ENCODE peak calls at places on chromosome 11, in seven cellular contexts. D, C, Q, G, A, U and N are unnamed samples.

GRCh38 chr11:125167292-125167953 is 2.9 kb downstream of the PKNOX2 start:
- DNase-seq in D (no peak), C (peak; percentile 77), Q (no peak), G (peak; percentile 46), A (no peak), U (peak; percentile 34), N (no peak)

GRCh38 chr11:127056338-127056971 is 55.9 kb upstream of the KIRREL3 start:
- DNase-seq in D (no peak), C (no peak), Q (no peak), G (no peak), A (peak; percentile 30), U (no peak), N (no peak)

GRCh38 chr11:15800121-15800800 is 556.1 kb downstream of the SOX6 start:
- DNase-seq in D (no peak), C (no peak), Q (no peak), G (peak; percentile 19), A (peak; percentile 26), U (peak; percentile 4), N (peak; percentile 78)

GRCh38 chr11:26943636-26944035 is 50.3 kb upstream of the FIBIN start:
- DNase-seq in D (no peak), C (no peak), Q (no peak), G (no peak), A (no peak), U (no peak), N (no peak)

GRCh38 chr11:116507849-116508695 is 264.7 kb downstream of the BUD13 start:
- DNase-seq in D (no peak), C (no peak), Q (no peak), G (no peak), A (no peak), U (no peak), N (no peak)

GRCh38 chr11:9780929-9781328 is 117.1 kb downstream of the SWAP70 start:
- DNase-seq in D (no peak), C (no peak), Q (no peak), G (no peak), A (no peak), U (no peak), N (no peak)

GRCh38 chr11:87180743-87181142 is 143.0 kb downstream of the TMEM135 start:
- DNase-seq in D (no peak), C (no peak), Q (no peak), G (no peak), A (no peak), U (no peak), N (no peak)

GRCh38 chr11:47183031-47183856 is 3.0 kb downstream of the PACSIN3 start:
- DNase-seq in D (no peak), C (no peak), Q (no peak), G (no peak), A (no peak), U (no peak), N (no peak)

GRCh38 chr11:81596709-81597108 is 1137.0 kb downstream of the FAM181B start:
- DNase-seq in D (no peak), C (no peak), Q (no peak), G (no peak), A (no peak), U (no peak), N (no peak)

GRCh38 chr11:12746593-12747097 is 72.4 kb downstream of the TEAD1 start:
- DNase-seq in D (no peak), C (peak; percentile 93), Q (peak; percentile 78), G (peak; percentile 79), A (no peak), U (no peak), N (peak; percentile 59)

GRCh38 chr11:131666617-131667016 is 296.2 kb downstream of the NTM start:
- DNase-seq in D (no peak), C (no peak), Q (no peak), G (no peak), A (no peak), U (no peak), N (no peak)

GRCh38 chr11:61071208-61071681 is 31.0 kb upstream of the CD5 start:
- DNase-seq in D (peak; percentile 52), C (peak; percentile 37), Q (no peak), G (no peak), A (no peak), U (no peak), N (no peak)

GRCh38 chr11:27910186-27910941 is 197.6 kb downstream of the KIF18A start:
- DNase-seq in D (no peak), C (no peak), Q (no peak), G (no peak), A (no peak), U (no peak), N (peak; percentile 61)

GRCh38 chr11:111236355-111236754 is 9.2 kb upstream of the POU2AF2 start:
- DNase-seq in D (no peak), C (no peak), Q (no peak), G (no peak), A (no peak), U (no peak), N (no peak)

GRCh38 chr11:114448749-114449484 is 9.7 kb downstream of the REXO2 start:
- DNase-seq in D (no peak), C (no peak), Q (no peak), G (no peak), A (no peak), U (no peak), N (peak; percentile 10)

GRCh38 chr11:61281581-61282250 is 13.4 kb downstream of the VWCE start:
- DNase-seq in D (no peak), C (peak; percentile 91), Q (peak; percentile 32), G (peak; percentile 68), A (peak; percentile 83), U (no peak), N (peak; percentile 69)

GRCh38 chr11:68300076-68300830 is 12.1 kb upstream of the LRP5 start:
- DNase-seq in D (no peak), C (no peak), Q (no peak), G (no peak), A (no peak), U (no peak), N (no peak)

GRCh38 chr11:95925011-95925410 is 1.1 kb upstream of the MTMR2 start:
- DNase-seq in D (no peak), C (no peak), Q (peak; percentile 27), G (peak; percentile 16), A (no peak), U (no peak), N (peak; percentile 59)

GRCh38 chr11:78194490-78194889 is 5.8 kb downstream of the USP35 start:
- DNase-seq in D (no peak), C (no peak), Q (no peak), G (peak; percentile 34), A (no peak), U (no peak), N (no peak)

GRCh38 chr11:44761546-44761961 is 34.8 kb downstream of the TSPAN18 start:
- DNase-seq in D (no peak), C (no peak), Q (no peak), G (peak; percentile 67), A (no peak), U (no peak), N (no peak)

GRCh38 chr11:103499710-103500340 is 390.6 kb downstream of the DYNC2H1 start:
- DNase-seq in D (no peak), C (no peak), Q (no peak), G (no peak), A (no peak), U (no peak), N (no peak)

GRCh38 chr11:112440518-112440917 is 179.9 kb upstream of the PLET1 start:
- DNase-seq in D (no peak), C (no peak), Q (peak; percentile 13), G (no peak), A (no peak), U (no peak), N (no peak)
- TF ChIP-seq CTCF in D (no peak), C (no peak), Q (peak; percentile 41), G (no peak), A (no peak), U (no peak), N (peak; percentile 50)

GRCh38 chr11:75714211-75714610 is 3.4 kb upstream of the MOGAT2 start:
- DNase-seq in D (no peak), C (no peak), Q (no peak), G (no peak), A (peak; percentile 71), U (no peak), N (no peak)

GRCh38 chr11:75718406-75719088 is 909 bp downstream of the MOGAT2 start:
- DNase-seq in D (no peak), C (no peak), Q (no peak), G (no peak), A (no peak), U (no peak), N (no peak)

GRCh38 chr11:75717608-75718403 is at the start of gene MOGAT2:
- DNase-seq in D (no peak), C (no peak), Q (no peak), G (no peak), A (peak; percentile 87), U (no peak), N (no peak)

GRCh38 chr11:75716659-75717058 is 979 bp upstream of the MOGAT2 start:
- DNase-seq in D (no peak), C (no peak), Q (no peak), G (no peak), A (no peak), U (no peak), N (no peak)

DNA sequence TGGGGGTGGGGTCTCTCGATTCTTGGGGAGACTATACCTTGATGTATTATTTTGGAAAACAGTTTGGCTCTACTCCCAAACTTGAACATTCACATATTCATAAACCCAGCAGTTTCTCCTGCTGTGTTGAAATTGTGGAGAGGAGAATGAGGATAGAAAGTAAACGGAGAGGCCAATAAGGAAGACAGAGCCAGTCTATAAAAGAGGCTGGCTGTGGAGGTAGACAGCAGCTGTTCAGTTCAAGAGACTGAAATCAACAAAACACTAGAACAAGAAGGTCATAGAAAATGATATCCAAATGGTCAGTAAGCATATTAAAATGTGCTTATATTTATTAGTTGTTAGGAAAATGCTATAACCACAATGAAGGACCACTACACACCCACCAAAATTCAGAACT is 1.9 kb upstream of the MOGAT2 start:
- DNase-seq in D (no peak), C (no peak), Q (no peak), G (no peak), A (peak; percentile 50), U (no peak), N (no peak)
- H3K27me3 ChIP-seq in D (no peaks in the 10 kb centered on the region), C (no peaks in the 10 kb centered on the region), Q (no peaks in the 10 kb centered on the region), G (no peaks in the 10 kb centered on the region), A (no peaks in the 10 kb centered on the region), U (no peaks in the 10 kb centered on the region), N (peaks cover 20% of the 10 kb centered on the region)

DNA sequence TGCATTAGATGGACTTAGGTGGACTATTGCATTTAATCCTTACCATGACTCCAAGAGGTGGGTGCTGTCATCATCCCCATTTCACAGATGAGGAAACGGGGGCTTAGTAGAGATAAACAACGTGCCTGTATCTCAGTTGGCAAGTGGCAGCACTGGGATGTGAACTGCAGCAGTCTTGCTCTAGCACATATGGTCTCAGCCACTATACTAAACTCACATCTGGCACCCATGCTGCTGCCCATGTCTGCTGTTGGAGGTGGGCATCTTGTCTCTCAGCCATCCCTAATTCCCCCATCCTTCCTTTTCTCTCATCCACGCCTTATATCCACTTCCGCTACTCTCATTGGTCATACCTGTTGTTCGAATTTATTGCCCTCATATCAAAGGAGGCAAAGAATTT is 3.9 kb downstream of the PRG3 start:
- DNase-seq in D (no peak), C (no peak), Q (no peak), G (no peak), A (no peak), U (no peak), N (no peak)
- TF ChIP-seq CTCF in D (no peak), C (no peak), Q (no peak), G (no peak), A (no peak), U (no peak), N (no peak)

DNA sequence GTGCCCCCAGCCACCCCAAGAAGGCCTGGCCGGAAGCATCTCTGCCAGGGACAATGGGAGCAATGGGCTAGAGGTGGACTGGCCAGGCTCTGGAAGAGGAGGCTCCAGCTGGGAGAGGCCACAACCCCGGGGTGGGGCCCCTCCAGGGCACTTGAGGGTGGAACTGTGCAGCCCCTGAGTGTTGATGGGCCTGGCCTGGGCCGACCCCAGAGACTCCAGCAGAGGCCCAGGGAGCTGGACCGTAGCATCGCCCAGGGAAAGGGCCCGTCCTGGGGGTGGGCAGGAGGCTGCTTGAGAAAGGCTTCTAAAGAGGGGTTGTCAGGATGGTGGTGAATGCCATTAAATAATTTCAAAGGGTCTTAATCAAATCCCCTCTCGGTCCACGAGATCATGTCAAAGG is 30.4 kb downstream of the CDKN1C start:
- DNase-seq in D (no peak), C (no peak), Q (no peak), G (no peak), A (no peak), U (no peak), N (no peak)
- H3K27me3 ChIP-seq in D (no peaks in the 10 kb centered on the region), C (no peaks in the 10 kb centered on the region), Q (no peaks in the 10 kb centered on the region), G (no peaks in the 10 kb centered on the region), A (no peaks in the 10 kb centered on the region), U (no peaks in the 10 kb centered on the region), N (peaks cover 7% of the 10 kb centered on the region)